ENCODE peak calls at places on chromosomes 6 and 20, in five cellular contexts. C is uterus; M is adrenal gland; S is CD4-positive, alpha-beta T cell; X is OCI-LY7. E is an unnamed sample.

GRCh38 chr6:160733045-160733646 is 31.1 kb downstream of the PLG start:
- DNase-seq in C (peak), M (peak), S (no peak), X (peak), E (peak)

GRCh38 chr6:92767101-92767500 is 652.3 kb downstream of the EPHA7 start:
- DNase-seq in C (no peak), M (no peak), S (no peak), X (no peak), E (no peak)

GRCh38 chr20:50582092-50582491 is 71.9 kb downstream of the PTPN1 start:
- DNase-seq in C (no peak), M (no peak), S (no peak), X (peak), E (no peak)

GRCh38 chr6:2950713-2951112 is 20.7 kb downstream of the SERPINB6 start:
- DNase-seq in C (no peak), M (peak), S (no peak), X (no peak), E (no peak)

GRCh38 chr6:158892266-158892665 is 73.1 kb upstream of the EZR start:
- DNase-seq in C (no peak), M (no peak), S (no peak), X (no peak), E (no peak)

GRCh38 chr6:13165518-13166186 is 162.7 kb downstream of the TBC1D7 start:
- DNase-seq in C (no peak), M (no peak), S (no peak), X (no peak), E (no peak)

GRCh38 chr6:25525078-25525477 is 126.9 kb upstream of the SCGN start:
- DNase-seq in C (no peak), M (no peak), S (no peak), X (no peak), E (no peak)

GRCh38 chr20:35828434-35828833 is 56.6 kb downstream of the PHF20 start:
- DNase-seq in C (no peak), M (peak), S (no peak), X (no peak), E (no peak)

GRCh38 chr6:98841589-98842488 is 7.5 kb downstream of the POU3F2 start:
- DNase-seq in C (no peak), M (no peak), S (no peak), X (no peak), E (no peak)

GRCh38 chr20:62427172-62428007 is at the start of gene RBBP8NL:
- DNase-seq in C (no peak), M (no peak), S (no peak), X (no peak), E (no peak)

GRCh38 chr6:169042061-169042460 is 211.6 kb downstream of the THBS2 start:
- DNase-seq in C (no peak), M (no peak), S (no peak), X (no peak), E (no peak)

GRCh38 chr20:58213112-58213511 is 15.3 kb downstream of the ANKRD60 start:
- DNase-seq in C (no peak), M (no peak), S (no peak), X (no peak), E (no peak)

GRCh38 chr6:2124260-2124709 is 121.1 kb downstream of the GMDS start:
- DNase-seq in C (peak), M (no peak), S (no peak), X (no peak), E (no peak)

GRCh38 chr20:16407251-16408067 is 165.8 kb downstream of the KIF16B start:
- DNase-seq in C (no peak), M (no peak), S (no peak), X (no peak), E (no peak)

GRCh38 chr6:97705568-97705967 is 422.6 kb upstream of the MMS22L start:
- DNase-seq in C (no peak), M (no peak), S (no peak), X (peak), E (no peak)

GRCh38 chr6:2921520-2922115 is 18.5 kb upstream of the SERPINB9 start:
- DNase-seq in C (no peak), M (no peak), S (no peak), X (no peak), E (no peak)

GRCh38 chr6:63676412-63677114 is 41.0 kb downstream of the PHF3 start:
- DNase-seq in C (no peak), M (no peak), S (no peak), X (no peak), E (no peak)

GRCh38 chr6:17710331-17710730 is 3.6 kb upstream of the NUP153 start:
- DNase-seq in C (no peak), M (no peak), S (no peak), X (no peak), E (no peak)

GRCh38 chr20:45038747-45039469 is 62.0 kb downstream of the KCNS1 start:
- DNase-seq in C (no peak), M (no peak), S (no peak), X (no peak), E (no peak)

GRCh38 chr20:58878399-58878798 is 25.9 kb downstream of the GNAS start:
- DNase-seq in C (no peak), M (no peak), S (no peak), X (no peak), E (no peak)

GRCh38 chr20:49216991-49217578 is 2.1 kb upstream of the DDX27 start:
- DNase-seq in C (peak), M (peak), S (peak), X (peak), E (peak)

GRCh38 chr20:33653900-33654596 is 8.1 kb upstream of the C20orf144 start:
- DNase-seq in C (peak), M (no peak), S (no peak), X (no peak), E (no peak)

GRCh38 chr6:122609881-122610689 is at the start of gene PKIB:
- DNase-seq in C (no peak), M (peak), S (peak), X (no peak), E (peak)

GRCh38 chr6:44237813-44238433 is 9.0 kb upstream of the HSP90AB1 start:
- DNase-seq in C (peak), M (peak), S (peak), X (peak), E (peak)

GRCh38 chr6:159163901-159164370 is 5.3 kb upstream of the FNDC1 start:
- DNase-seq in C (no peak), M (no peak), S (no peak), X (no peak), E (no peak)

GRCh38 chr6:138031417-138031816 is 75.8 kb downstream of the PERP start:
- DNase-seq in C (no peak), M (no peak), S (no peak), X (no peak), E (no peak)

GRCh38 chr6:15462717-15463525 is 199.9 kb downstream of the DTNBP1 start:
- DNase-seq in C (no peak), M (no peak), S (no peak), X (no peak), E (no peak)

GRCh38 chr6:125886914-125887313 is 69.7 kb upstream of the HINT3 start:
- DNase-seq in C (no peak), M (no peak), S (no peak), X (no peak), E (no peak)

GRCh38 chr20:47265214-47265613 is 91.3 kb downstream of the ZMYND8 start:
- DNase-seq in C (no peak), M (no peak), S (no peak), X (no peak), E (no peak)

GRCh38 chr20:47127986-47128385 is 228.5 kb downstream of the ZMYND8 start:
- DNase-seq in C (no peak), M (no peak), S (no peak), X (no peak), E (no peak)

GRCh38 chr20:10637062-10637559 is 36.7 kb downstream of the JAG1 start:
- DNase-seq in C (no peak), M (no peak), S (no peak), X (no peak), E (no peak)

GRCh38 chr6:48584846-48585245 is 473.8 kb upstream of the PTCHD4 start:
- DNase-seq in C (no peak), M (no peak), S (no peak), X (no peak), E (no peak)

GRCh38 chr6:93567164-93567563 is 147.8 kb upstream of the EPHA7 start:
- DNase-seq in C (no peak), M (no peak), S (no peak), X (no peak), E (no peak)

GRCh38 chr6:137827977-137828815 is 38.9 kb upstream of the TNFAIP3 start:
- DNase-seq in C (no peak), M (no peak), S (no peak), X (no peak), E (peak)

GRCh38 chr20:49460131-49460530 is 22.3 kb downstream of the KCNB1 start:
- DNase-seq in C (no peak), M (no peak), S (no peak), X (no peak), E (no peak)

GRCh38 chr6:166167801-166168615 is at the start of gene TBXT:
- DNase-seq in C (no peak), M (no peak), S (no peak), X (peak), E (peak)

DNA sequence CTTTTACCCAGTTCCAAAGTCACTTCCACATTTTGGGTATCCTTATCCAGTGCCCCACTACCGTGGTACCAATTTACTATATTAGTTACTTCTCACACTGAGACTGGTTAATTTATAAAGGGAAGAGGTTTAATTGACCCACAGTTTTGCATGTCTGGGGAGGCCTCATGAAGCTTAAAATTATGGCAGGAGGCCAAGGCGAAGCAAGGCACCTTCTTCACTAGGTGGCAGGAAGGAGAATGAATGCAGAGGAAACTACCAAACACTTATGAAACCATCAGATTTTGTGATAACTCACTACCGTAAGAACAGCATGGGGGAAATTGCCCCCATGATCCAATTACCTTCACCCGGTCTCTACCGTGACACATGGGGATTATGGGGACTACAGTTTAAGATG is 106.7 kb upstream of the SAMD5 start:
- DNase-seq in C (no peak), M (no peak), S (no peak), X (no peak), E (no peak)
- TF ChIP-seq CTCF in C (no peak), M (no peak), S (no peak), X (no peak), E (no peak)

GRCh38 chr6:156779206-156780116 is 2.3 kb downstream of the ARID1B start:
- DNase-seq in C (peak), M (peak), S (peak), X (peak), E (peak)
- TF ChIP-seq CTCF in C (no peak), M (no peak), S (no peak), X (no peak), E (no peak)

DNA sequence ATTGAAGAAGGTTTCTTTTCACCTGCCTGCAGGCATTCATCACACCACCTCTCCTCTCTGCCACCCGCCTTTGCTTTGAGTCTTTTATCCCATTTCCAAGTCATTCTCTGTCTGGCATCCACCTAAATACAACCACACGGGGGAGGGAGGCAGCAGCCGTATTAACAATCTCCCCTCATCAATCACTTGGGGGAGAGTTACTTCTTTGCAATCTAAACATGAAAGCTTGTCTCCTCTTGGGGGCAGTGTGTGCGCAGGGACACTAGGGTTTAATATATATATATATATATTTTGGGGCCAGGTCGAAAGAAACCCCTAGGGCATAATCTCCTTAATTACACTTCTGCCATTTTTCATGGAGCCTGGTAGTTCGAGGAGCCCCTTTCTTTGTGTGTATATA is 214.5 kb downstream of the TSHZ2 start:
- DNase-seq in C (no peak), M (no peak), S (no peak), X (no peak), E (no peak)
- TF ChIP-seq CTCF in C (no peak), M (no peak), S (no peak), X (peak), E (no peak)

DNA sequence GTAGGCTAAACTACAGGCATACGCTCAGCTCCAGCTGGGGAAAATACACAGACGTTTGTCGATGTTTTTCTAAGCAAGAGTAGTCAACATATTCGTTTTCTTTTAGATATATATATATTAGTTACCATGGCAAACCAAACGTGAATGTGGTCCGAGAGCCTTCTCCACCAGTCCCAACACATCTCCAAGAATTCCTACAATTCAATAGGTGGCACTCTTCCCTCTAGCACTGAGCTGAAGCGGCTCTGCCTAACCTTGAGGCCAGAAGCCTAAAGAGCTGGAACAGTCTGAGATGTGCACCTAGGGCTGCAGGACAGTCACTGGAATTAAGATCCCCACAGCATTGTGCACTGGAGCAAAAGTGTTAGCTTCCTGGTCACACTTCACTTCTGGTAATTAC is 70.3 kb upstream of the BEND3 start:
- DNase-seq in C (no peak), M (peak), S (no peak), X (no peak), E (no peak)
- TF ChIP-seq CTCF in C (no peak), M (no peak), S (no peak), X (no peak), E (no peak)

GRCh38 chr6:131784561-131784960 is 23.3 kb upstream of the ENPP1 start:
- DNase-seq in C (no peak), M (no peak), S (no peak), X (no peak), E (no peak)

GRCh38 chr6:131780600-131780999 is 27.2 kb upstream of the ENPP1 start:
- DNase-seq in C (no peak), M (no peak), S (no peak), X (no peak), E (no peak)

GRCh38 chr6:131781717-131782116 is 26.1 kb upstream of the ENPP1 start:
- DNase-seq in C (no peak), M (no peak), S (no peak), X (no peak), E (no peak)

GRCh38 chr6:131779304-131779703 is 28.5 kb upstream of the ENPP1 start:
- DNase-seq in C (no peak), M (no peak), S (no peak), X (no peak), E (no peak)

DNA sequence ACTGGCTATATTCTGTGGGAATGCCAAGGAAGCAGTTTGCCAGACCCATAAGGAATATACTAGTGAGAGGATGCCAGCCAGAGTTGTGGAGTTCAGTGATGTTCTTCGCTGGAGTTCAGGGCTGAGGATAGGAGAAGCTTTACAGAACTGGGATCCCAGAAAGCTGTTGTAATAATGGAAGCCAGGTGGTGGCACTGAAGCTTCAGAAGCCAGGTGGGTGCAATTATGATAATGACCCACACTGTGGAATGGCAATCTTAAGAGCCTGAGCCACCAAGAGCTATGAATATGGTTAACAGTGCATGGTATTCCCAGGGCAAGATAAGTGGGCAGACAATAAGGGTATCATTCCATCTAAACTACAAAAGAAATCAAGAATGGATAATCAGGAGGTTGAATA is 25.1 kb upstream of the ENPP1 start:
- DNase-seq in C (no peak), M (no peak), S (no peak), X (no peak), E (no peak)
- TF ChIP-seq CTCF in C (no peak), M (no peak), S (no peak), X (no peak), E (no peak)

GRCh38 chr6:170529839-170530520 is 23.1 kb downstream of the PSMB1 start:
- DNase-seq in C (peak), M (peak), S (peak), X (peak), E (peak)
- TF ChIP-seq CTCF in C (peak), M (peak), S (peak), X (peak), E (peak)

GRCh38 chr6:4084444-4085328 is 5.7 kb upstream of the FAM217A start:
- DNase-seq in C (no peak), M (no peak), S (no peak), X (no peak), E (no peak)

GRCh38 chr6:4074478-4075235 is 4.3 kb downstream of the FAM217A start:
- DNase-seq in C (no peak), M (no peak), S (no peak), X (no peak), E (no peak)

DNA sequence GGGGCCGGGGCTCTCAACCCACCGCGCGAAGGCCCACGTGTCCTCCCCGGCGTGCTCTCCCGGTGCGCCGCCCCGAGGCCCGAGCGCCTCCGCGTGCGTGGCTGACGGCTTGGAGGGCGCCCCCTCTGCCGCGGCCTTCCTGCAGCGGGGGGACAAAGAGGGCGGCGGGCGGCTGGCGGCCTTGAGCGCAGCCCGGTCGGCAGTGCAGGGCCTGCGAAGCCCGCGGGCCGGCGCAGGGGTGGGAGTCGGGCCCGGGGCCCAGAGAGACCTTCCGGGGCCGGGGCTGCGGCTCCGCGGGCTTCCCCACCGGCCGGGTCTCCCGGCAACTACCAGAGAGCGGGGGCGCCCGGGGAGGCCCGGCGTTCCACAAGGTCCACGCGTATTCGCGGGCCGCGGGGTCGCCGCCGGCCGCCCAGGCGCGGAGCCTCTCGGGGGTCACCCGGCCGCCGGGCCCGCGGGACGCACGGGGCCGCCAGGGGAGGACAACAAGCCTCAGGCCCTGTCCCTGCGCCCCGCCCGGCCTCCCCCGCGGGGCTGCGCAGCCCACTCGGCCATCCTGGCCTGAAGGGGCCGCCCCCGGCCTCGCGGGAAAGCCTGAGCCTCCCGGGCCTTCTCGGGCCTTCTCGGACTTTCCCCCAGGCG is at the start of gene FAM217A:
- DNase-seq in C (no peak), M (no peak), S (no peak), X (no peak), E (no peak)
- TF ChIP-seq CTCF in C (no peak), M (no peak), S (no peak), X (no peak), E (no peak)

GRCh38 chr20:37565134-37565811 is 37.6 kb upstream of the BLCAP start:
- DNase-seq in C (no peak), M (no peak), S (no peak), X (no peak), E (no peak)

GRCh38 chr20:37567671-37568588 is 40.3 kb upstream of the BLCAP start:
- DNase-seq in C (no peak), M (no peak), S (no peak), X (no peak), E (no peak)

GRCh38 chr20:37567331-37567665 is 39.6 kb upstream of the BLCAP start:
- DNase-seq in C (no peak), M (no peak), S (no peak), X (no peak), E (no peak)

GRCh38 chr20:37564388-37565133 is 36.9 kb upstream of the BLCAP start:
- DNase-seq in C (no peak), M (no peak), S (peak), X (peak), E (peak)

GRCh38 chr20:37566590-37567330 is 39.1 kb upstream of the BLCAP start:
- DNase-seq in C (no peak), M (no peak), S (no peak), X (no peak), E (no peak)
- TF ChIP-seq CTCF in C (no peak), M (no peak), S (no peak), X (no peak), E (no peak)